ENCODE peak calls at places on chromosome 11, in five cellular contexts. E is A549, G is Peyer's patch, O is heart right ventricle, H is mammary epithelial cell. X is an unnamed sample.

GRCh38 chr11:76696756-76697155 is 26.2 kb upstream of the LRRC32 start:
- DNase-seq in E (no peak), G (no peak), O (no peak), H (no peak), X (no peak)

GRCh38 chr11:11505190-11505589 is 116.6 kb downstream of the GALNT18 start:
- DNase-seq in E (no peak), G (no peak), O (no peak), H (peak; percentile 32), X (no peak)

GRCh38 chr11:75656044-75656726 is 12.7 kb downstream of the MAP6 start:
- DNase-seq in E (no peak), G (no peak), O (no peak), H (no peak), X (no peak)

GRCh38 chr11:125270711-125271110 is 106.2 kb downstream of the PKNOX2 start:
- DNase-seq in E (no peak), G (no peak), O (no peak), H (no peak), X (no peak)

GRCh38 chr11:85685820-85686459 is at the start of gene CCDC89:
- DNase-seq in E (no peak), G (no peak), O (peak; percentile 87), H (no peak), X (peak; percentile 16)

GRCh38 chr11:33775832-33776231 is 1.5 kb upstream of the FBXO3 start:
- DNase-seq in E (no peak), G (no peak), O (no peak), H (no peak), X (no peak)

GRCh38 chr11:39571081-39571480 is 1888.4 kb downstream of the LRRC4C start:
- DNase-seq in E (no peak), G (no peak), O (no peak), H (no peak), X (no peak)

GRCh38 chr11:27720277-27720830 is 20.1 kb upstream of the BDNF start:
- DNase-seq in E (peak; percentile 67), G (no peak), O (peak; percentile 40), H (peak; percentile 45), X (no peak)

GRCh38 chr11:27158763-27159679 is 118.4 kb downstream of the BBOX1 start:
- DNase-seq in E (peak; percentile 80), G (no peak), O (peak; percentile 48), H (peak; percentile 64), X (peak; percentile 70)

GRCh38 chr11:12888525-12889158 is 120.5 kb upstream of the RASSF10 start:
- DNase-seq in E (peak; percentile 64), G (peak; percentile 49), O (peak; percentile 90), H (peak; percentile 69), X (peak; percentile 83)

GRCh38 chr11:105937331-105937730 is 84.7 kb downstream of the MSANTD4 start:
- DNase-seq in E (no peak), G (no peak), O (no peak), H (peak; percentile 42), X (no peak)

GRCh38 chr11:2777871-2778629 is 78.3 kb upstream of the KCNQ1OT1 start:
- DNase-seq in E (no peak), G (peak; percentile 10), O (peak; percentile 8), H (no peak), X (no peak)

DNA sequence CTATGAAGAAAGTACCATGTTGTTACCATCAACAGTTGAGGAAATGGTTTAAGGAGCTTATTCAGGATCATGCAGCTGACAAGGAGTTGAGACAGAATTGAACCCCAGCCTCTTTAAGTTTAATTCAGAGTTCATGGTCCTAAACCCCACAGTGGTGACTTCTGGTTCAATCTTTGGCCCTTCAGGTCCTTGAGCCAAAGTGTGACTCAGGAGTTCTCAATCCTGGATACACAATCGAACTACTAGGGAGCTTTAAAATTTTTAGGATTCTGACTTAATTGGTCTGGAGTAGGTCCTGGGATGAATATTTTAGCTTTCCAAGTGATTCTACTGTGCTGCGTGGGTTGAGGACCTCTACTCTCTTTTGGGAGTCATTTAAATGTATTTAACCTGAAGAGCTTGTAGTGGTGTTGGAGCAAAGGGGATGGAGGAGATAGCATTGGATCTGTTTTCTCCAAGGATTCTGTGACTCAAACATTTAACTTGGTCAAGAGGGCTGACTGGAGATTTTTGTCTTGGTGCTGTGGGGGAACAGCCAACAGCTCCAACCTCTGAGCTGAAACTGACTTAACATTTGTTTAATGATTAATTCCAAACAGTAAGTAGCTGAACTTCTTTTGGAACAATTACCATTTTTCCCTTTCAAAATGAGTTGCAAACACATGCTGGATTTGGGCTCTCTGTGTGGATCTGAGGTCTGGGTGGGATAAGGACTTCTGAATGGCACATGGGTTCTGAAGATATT is 80.1 kb downstream of the INSC start:
- DNase-seq in E (no peak), G (no peak), O (no peak), H (no peak), X (no peak)
- H3K4me3 ChIP-seq in E (no peak overlapping the region), G (no peak overlapping the region), O (no peak overlapping the region), H (no peak overlapping the region), X (no peak overlapping the region)

GRCh38 chr11:103806130-103806900 is 230.1 kb upstream of the DDI1 start:
- DNase-seq in E (peak; percentile 6), G (no peak), O (peak; percentile 21), H (peak; percentile 67), X (no peak)
- H3K4me1 ChIP-seq in E (peaks cover 29% of the 10 kb centered on the region), G (no peaks in the 10 kb centered on the region), O (no peaks in the 10 kb centered on the region), H (peaks cover 12% of the 10 kb centered on the region), X (no peaks in the 10 kb centered on the region)

GRCh38 chr11:69010964-69011623 is 2.0 kb downstream of the MRGPRF start:
- DNase-seq in E (no peak), G (no peak), O (peak; percentile 58), H (peak; percentile 56), X (peak; percentile 50)
- H3K27ac ChIP-seq in E (no peak overlapping the region), G (peak overlapping the region; percentile 96), O (peak overlapping the region; percentile 80), H (peak overlapping the region; percentile 26), X (peak overlapping the region; percentile 67)

DNA sequence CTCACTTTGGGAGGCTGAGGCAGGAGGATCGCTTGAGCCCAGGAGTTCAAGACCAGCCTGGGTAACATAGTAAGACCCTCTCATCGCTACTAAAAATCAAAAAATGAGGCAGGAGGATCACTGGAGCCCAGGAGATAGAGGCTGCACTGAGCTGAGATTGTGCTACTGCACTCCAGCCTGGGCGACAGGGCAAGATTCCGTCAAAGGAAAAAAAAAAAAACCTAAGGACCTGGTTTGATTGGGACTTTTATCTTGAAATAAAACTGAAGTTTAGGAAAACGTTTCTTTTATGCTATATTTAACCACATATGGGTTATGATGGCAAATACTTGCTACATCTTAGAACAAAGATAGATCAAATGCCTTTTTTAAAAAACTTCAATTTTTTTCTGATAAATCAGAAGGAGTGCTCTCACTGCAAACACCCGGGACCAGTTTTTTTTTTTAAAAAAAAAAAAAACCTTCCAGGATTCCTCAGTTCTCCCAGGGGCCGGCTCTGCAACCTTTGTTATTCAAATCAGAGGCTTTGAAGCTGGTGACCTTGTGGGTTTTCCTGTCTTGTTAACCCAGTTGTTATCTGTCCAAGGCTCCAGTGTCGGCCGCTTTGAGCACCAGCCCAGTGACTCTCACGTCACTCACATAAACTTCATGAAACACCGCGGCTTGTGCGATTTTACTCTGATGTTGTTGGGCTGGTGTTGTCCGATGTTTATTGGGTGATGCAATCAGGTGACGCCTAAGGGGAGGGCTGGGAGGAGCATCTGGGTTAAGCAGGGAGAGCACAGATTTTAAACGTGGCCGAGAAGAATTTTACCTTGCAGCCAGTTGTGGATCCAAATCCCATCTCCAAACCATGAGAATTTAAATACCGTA is 24.7 kb upstream of the SLC22A12 start:
- DNase-seq in E (peak; percentile 93), G (peak; percentile 22), O (peak; percentile 60), H (peak; percentile 70), X (peak; percentile 51)
- H3K4me3 ChIP-seq in E (peak overlapping the region; percentile 17), G (no peak overlapping the region), O (no peak overlapping the region), H (no peak overlapping the region), X (no peak overlapping the region)

DNA sequence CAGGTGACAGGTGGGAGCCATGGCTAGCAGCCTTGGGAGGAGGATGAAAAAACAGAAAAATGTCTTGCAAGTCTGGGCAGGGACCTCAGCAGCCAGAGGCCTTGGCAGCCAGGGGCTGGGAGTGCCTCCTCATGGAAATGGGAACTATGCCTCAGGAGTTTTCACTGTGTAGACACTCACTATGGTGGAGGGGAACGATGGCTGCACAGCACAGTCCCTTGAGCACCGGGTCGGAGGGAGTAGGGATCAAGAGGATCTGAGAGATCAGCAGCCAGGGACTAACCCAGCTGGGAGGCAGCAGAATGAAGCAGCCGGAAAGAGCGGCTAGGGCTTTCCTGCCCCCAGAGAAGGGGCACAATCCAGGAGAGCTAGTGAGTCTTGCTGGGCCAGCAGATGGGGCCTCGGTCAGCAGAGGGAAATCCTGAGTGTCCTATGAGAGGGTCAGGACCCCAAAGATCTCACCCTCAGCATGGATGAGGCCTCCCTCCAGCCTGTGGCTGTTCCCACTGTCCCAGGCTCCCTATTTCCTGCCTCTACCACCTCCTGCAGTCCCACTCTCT is 6.2 kb upstream of the FTH1 start:
- DNase-seq in E (no peak), G (no peak), O (no peak), H (peak; percentile 87), X (peak; percentile 39)
- H3K4me1 ChIP-seq in E (peaks cover 91% of the 10 kb centered on the region), G (peaks cover 18% of the 10 kb centered on the region), O (peaks cover 75% of the 10 kb centered on the region), H (peaks cover 70% of the 10 kb centered on the region), X (peaks cover 12% of the 10 kb centered on the region)

GRCh38 chr11:68840661-68841653 is 759 bp downstream of the CPT1A start:
- DNase-seq in E (no peak), G (peak; percentile 65), O (peak; percentile 45), H (no peak), X (peak; percentile 79)

GRCh38 chr11:68839953-68840641 is 1.6 kb downstream of the CPT1A start:
- DNase-seq in E (no peak), G (peak; percentile 53), O (no peak), H (no peak), X (peak; percentile 61)

GRCh38 chr11:68842427-68843051 is 823 bp upstream of the CPT1A start:
- DNase-seq in E (no peak), G (no peak), O (no peak), H (no peak), X (no peak)

GRCh38 chr11:68843052-68843561 is 1.4 kb upstream of the CPT1A start:
- DNase-seq in E (no peak), G (peak; percentile 72), O (peak; percentile 53), H (no peak), X (peak; percentile 59)

DNA sequence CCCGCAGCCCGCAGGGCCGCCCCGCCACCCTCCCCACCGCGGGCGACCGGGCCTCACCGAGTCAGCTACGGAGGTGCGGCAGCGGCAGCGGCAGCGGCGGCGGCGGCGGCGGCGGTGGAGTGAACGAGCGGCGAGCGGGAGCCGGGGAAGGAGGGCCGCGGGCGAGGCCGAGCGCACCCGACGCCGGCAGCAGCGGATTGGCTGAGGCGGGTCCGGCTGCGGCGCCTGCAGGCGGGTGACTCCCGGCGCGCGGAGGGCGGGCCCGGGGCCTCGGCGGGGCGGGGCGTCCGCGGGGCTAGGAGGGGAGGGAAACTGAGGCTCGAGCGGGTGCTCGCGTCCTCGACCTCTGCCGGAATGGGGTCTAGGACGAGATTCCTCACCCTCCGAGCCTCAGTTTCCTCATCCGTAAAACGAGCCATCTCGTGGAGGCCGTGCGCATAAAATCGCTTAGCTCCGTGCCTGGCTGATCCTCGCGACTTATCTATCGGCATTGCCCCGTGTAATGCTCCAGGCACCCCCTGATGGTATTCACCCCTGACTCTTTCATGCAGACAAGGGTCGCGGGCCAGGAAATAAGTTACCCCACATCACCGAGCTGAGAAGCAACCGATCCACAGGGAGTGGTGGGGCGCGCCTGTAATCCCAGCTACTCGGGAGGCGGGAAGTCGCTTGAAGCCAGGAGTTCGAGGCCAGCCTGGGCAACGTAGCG is at the start of gene CPT1A:
- DNase-seq in E (peak; percentile 83), G (peak; percentile 76), O (peak; percentile 73), H (peak; percentile 72), X (peak; percentile 84)
- H3K27ac ChIP-seq in E (peak within 1 kb of the TSS; percentile 79), G (peak within 1 kb of the TSS; percentile 97), O (peak within 1 kb of the TSS; percentile 99), H (no peak within 1 kb of the TSS), X (peak within 1 kb of the TSS; percentile 97)

X was measured in small intestine.